ENCODE peak calls at places on chromosome 19, in four cellular contexts. U is suprapubic skin, P is tibial nerve, O is esophagus squamous epithelium. Y is an unnamed sample.

GRCh38 chr19:35935911-35936737 is at the start of gene LRFN3:
- DNase-seq in P (peak), U (no peak), O (no peak), Y (peak)

GRCh38 chr19:41887711-41888382 is 4.9 kb downstream of the ARHGEF1 start:
- DNase-seq in O (no peak), P (no peak), U (no peak), Y (no peak)

GRCh38 chr19:29211562-29212416 is 1.2 kb downstream of the UQCRFS1 start:
- DNase-seq in P (no peak), O (no peak), U (no peak), Y (no peak)

GRCh38 chr19:49876422-49877019 is 634 bp downstream of the AKT1S1 start:
- DNase-seq in O (peak), U (peak), P (peak), Y (peak)

GRCh38 chr19:27754700-27755099 is 1458.3 kb downstream of the UQCRFS1 start:
- DNase-seq in O (no peak), U (peak), P (no peak), Y (no peak)

GRCh38 chr19:8126008-8126407 is 23.4 kb downstream of the FBN3 start:
- DNase-seq in O (no peak), P (no peak), U (no peak), Y (no peak)

GRCh38 chr19:1067341-1068103 is 555 bp downstream of the ARHGAP45 start:
- DNase-seq in U (no peak), P (no peak), O (no peak), Y (no peak)

GRCh38 chr19:6680141-6680540 is 10.2 kb upstream of the TNFSF14 start:
- DNase-seq in U (no peak), O (no peak), P (no peak), Y (no peak)

GRCh38 chr19:2049741-2050348 is 1.2 kb downstream of the MKNK2 start:
- DNase-seq in O (no peak), U (peak), P (peak), Y (peak)

GRCh38 chr19:56987184-56987583 is 132.6 kb upstream of the USP29 start:
- DNase-seq in U (no peak), O (no peak), P (no peak), Y (no peak)

GRCh38 chr19:43470288-43470687 is 4.9 kb upstream of the LYPD3 start:
- DNase-seq in U (no peak), P (no peak), O (no peak), Y (no peak)

GRCh38 chr19:14347999-14348889 is 33.0 kb upstream of the ADGRE5 start:
- DNase-seq in P (no peak), O (no peak), U (peak), Y (peak)

GRCh38 chr19:48501446-48501960 is 10.1 kb downstream of the LMTK3 start:
- DNase-seq in P (no peak), U (no peak), O (no peak), Y (no peak)

GRCh38 chr19:16496613-16496983 is 404 bp downstream of the C19orf44 start:
- DNase-seq in P (no peak), O (no peak), U (no peak), Y (peak)

GRCh38 chr19:4067396-4068057 is 828 bp upstream of the ZBTB7A start:
- DNase-seq in O (no peak), P (no peak), U (no peak), Y (no peak)
- TF ChIP-seq POLR2A in O (no peak), P (no peak), U (no peak), Y (no peak)

GRCh38 chr19:12736854-12737665 is at the start of gene GET3:
- DNase-seq in U (peak), O (peak), P (peak), Y (peak)
- TF ChIP-seq CTCF in U (no peak), O (peak), P (no peak), Y (no peak)

DNA sequence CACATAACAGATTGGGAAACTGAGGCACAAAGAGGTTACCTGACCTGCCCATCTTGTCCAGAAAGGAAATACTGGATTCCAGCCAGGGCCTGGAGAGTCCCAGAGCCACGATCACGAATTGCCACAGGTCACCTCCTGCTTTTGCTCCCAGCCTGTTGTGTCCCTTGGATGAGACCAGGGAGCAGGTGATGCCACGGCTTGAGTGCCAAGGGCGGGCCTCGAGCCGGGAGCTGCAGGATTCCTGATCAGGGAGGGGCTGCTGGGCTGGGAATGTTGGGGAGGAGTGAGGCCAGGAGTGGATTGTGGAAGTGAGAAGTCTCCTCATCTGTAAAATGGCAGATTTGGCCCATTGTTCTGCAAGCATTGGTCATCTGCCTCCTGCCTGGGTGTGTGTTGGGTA is 29.4 kb downstream of the DNM2 start:
- DNase-seq in U (no peak), P (no peak), O (no peak), Y (no peak)
- TF ChIP-seq POLR2A in U (no peak), P (no peak), O (no peak), Y (no peak)

DNA sequence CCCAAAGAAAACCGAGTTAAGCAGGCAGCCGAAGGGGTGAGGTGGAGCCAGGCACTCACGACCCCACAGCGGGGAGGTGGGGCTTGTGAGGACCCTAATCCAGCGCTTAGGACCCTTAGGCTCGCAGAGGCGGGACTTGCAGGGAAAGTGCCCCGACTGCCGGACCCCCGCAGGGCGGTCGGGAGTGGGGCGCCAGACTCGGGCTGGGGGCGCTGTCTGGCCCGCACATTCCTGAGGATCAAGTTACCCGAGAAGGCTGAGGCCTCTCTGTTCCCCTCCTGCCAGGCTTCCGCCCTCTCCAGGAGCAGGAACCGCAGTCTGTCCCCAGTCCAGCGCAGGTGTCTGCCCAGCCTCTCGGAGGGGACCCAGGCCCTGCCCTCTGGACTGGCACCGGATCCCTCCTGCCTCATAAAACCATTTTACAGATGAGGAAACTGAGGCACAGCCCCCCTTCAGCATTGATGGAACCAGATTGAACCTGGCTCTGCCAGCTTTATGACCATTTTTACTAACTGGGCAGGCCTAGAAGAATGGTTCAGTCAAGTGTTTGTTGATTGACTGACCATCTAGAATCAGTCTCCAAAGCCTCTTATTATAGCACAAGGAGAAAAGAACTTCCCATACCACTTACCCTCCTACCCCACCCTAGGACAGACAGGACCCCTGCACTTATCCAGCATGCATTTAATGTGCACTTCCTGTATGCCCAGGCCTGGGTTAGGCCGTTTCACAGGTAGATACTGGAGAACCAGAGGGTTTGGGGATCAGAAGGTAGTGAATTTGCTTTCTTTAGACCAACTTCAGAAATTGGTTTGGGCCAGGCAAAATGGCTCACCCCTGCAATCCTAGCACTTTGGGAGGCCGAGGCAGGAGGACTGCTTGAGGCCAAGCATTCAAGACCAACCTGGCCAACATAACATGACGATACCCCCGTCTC is 6.7 kb upstream of the JUND start:
- DNase-seq in P (no peak), O (no peak), U (no peak), Y (no peak)
- TF ChIP-seq CTCF in P (no peak), O (no peak), U (no peak), Y (no peak)

DNA sequence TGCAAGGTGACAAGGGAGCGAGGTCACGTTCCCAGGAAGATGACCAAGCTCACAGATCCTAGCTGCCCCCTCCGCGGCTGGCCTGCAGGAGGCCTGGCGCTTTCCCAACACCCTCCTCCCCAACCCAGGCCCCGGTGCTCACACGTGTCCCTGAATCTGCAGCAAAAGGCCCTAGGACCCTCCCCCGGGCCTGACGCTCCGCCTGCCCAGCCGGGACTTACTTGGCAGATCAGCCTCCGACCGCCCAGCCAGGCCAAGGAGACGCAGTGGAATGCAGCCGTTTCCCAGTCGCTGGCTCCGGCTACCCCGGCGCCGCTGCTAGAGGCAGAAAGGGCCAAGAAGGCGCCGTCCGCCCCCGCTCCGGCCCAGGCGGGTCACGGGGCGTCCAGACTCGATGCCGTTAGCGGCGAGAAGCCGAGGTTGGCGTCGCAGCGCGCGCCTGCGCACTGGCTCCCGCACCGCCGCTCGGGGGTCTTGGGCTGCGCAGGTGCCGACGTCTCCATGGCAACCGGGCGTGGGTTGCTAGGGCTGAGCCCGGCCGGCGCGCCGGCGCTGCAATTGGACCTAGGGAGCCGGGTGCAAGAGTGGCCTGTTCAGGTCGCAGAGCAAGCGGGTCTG is at the start of gene PNMA8A:
- DNase-seq in P (no peak), O (no peak), U (no peak), Y (no peak)
- TF ChIP-seq POLR2A in P (no peak), O (no peak), U (no peak), Y (no peak)

Y was measured in lower leg skin.